ENCODE peak calls at places on chromosome 10, in seven cellular contexts. J, H, F, Q, A, I and U are unnamed samples.

GRCh38 chr10:78173360-78174020 is 139.8 kb downstream of the RPS24 start:
- DNase-seq in J (no peak), H (no peak), F (no peak), Q (no peak), A (no peak), I (no peak), U (no peak)

GRCh38 chr10:59206204-59206720 is 29.8 kb downstream of the PHYHIPL start:
- DNase-seq in J (no peak), H (no peak), F (no peak), Q (no peak), A (no peak), I (no peak), U (no peak)

GRCh38 chr10:72508033-72508432 is 117.8 kb downstream of the MICU1 start:
- DNase-seq in J (no peak), H (no peak), F (no peak), Q (no peak), A (no peak), I (no peak), U (no peak)

GRCh38 chr10:88428442-88428841 is 154.7 kb downstream of the RNLS start:
- DNase-seq in J (no peak), H (no peak), F (no peak), Q (no peak), A (no peak), I (no peak), U (no peak)

GRCh38 chr10:97031459-97031858 is 154.3 kb downstream of the SLIT1 start:
- DNase-seq in J (no peak), H (no peak), F (no peak), Q (no peak), A (no peak), I (no peak), U (no peak)

GRCh38 chr10:102645388-102645740 is 1.1 kb downstream of the TRIM8 start:
- DNase-seq in J (peak; percentile 60), H (no peak), F (no peak), Q (no peak), A (peak; percentile 78), I (no peak), U (peak; percentile 48)

GRCh38 chr10:68318331-68319059 is 13.4 kb upstream of the HNRNPH3 start:
- DNase-seq in J (no peak), H (no peak), F (no peak), Q (no peak), A (no peak), I (no peak), U (no peak)

GRCh38 chr10:113142601-113143000 is 192.6 kb downstream of the TCF7L2 start:
- DNase-seq in J (no peak), H (no peak), F (no peak), Q (no peak), A (no peak), I (no peak), U (no peak)

GRCh38 chr10:13658864-13659685 is 72.3 kb downstream of the PRPF18 start:
- DNase-seq in J (peak; percentile 8), H (no peak), F (no peak), Q (peak; percentile 38), A (no peak), I (no peak), U (no peak)

GRCh38 chr10:95588025-95588424 is 26.9 kb upstream of the SORBS1 start:
- DNase-seq in J (no peak), H (no peak), F (no peak), Q (no peak), A (no peak), I (no peak), U (no peak)

GRCh38 chr10:117945651-117946050 is 101.1 kb downstream of the RAB11FIP2 start:
- DNase-seq in J (no peak), H (no peak), F (no peak), Q (no peak), A (no peak), I (no peak), U (no peak)

GRCh38 chr10:63547628-63548356 is 26.6 kb downstream of the REEP3 start:
- DNase-seq in J (no peak), H (no peak), F (no peak), Q (no peak), A (no peak), I (no peak), U (no peak)

GRCh38 chr10:101974091-101974799 is 81.7 kb downstream of the ARMH3 start:
- DNase-seq in J (peak; percentile 2), H (no peak), F (no peak), Q (no peak), A (no peak), I (no peak), U (no peak)

GRCh38 chr10:84499846-84500245 is 171.5 kb downstream of the CCSER2 start:
- DNase-seq in J (no peak), H (peak; percentile 32), F (no peak), Q (no peak), A (no peak), I (no peak), U (no peak)

GRCh38 chr10:97127960-97128850 is 57.6 kb downstream of the SLIT1 start:
- DNase-seq in J (no peak), H (no peak), F (no peak), Q (no peak), A (no peak), I (no peak), U (no peak)

GRCh38 chr10:59677253-59677831 is 32.3 kb downstream of the SLC16A9 start:
- DNase-seq in J (no peak), H (no peak), F (no peak), Q (no peak), A (no peak), I (no peak), U (no peak)

GRCh38 chr10:80945267-80945880 is 407.7 kb downstream of the SH2D4B start:
- DNase-seq in J (no peak), H (peak; percentile 43), F (no peak), Q (peak; percentile 27), A (no peak), I (peak; percentile 10), U (peak; percentile 6)

GRCh38 chr10:36739884-36740445 is 385.4 kb upstream of the ANKRD30A start:
- DNase-seq in J (no peak), H (no peak), F (no peak), Q (no peak), A (no peak), I (no peak), U (no peak)

GRCh38 chr10:3852147-3852904 is 67.3 kb upstream of the KLF6 start:
- DNase-seq in J (peak; percentile 85), H (no peak), F (peak; percentile 99), Q (no peak), A (peak; percentile 53), I (peak; percentile 17), U (peak; percentile 80)

GRCh38 chr10:37975407-37975991 is 948 bp downstream of the ZNF25 start:
- DNase-seq in J (no peak), H (no peak), F (no peak), Q (no peak), A (no peak), I (no peak), U (no peak)

GRCh38 chr10:60916025-60916424 is 28.0 kb downstream of the RHOBTB1 start:
- DNase-seq in J (no peak), H (peak; percentile 43), F (no peak), Q (no peak), A (no peak), I (no peak), U (peak; percentile 15)
- TF ChIP-seq CTCF in J (no peak), H (peak; percentile 58), F (peak; percentile 14), Q (peak; percentile 44), A (no peak), I (peak; percentile 74), U (peak; percentile 13)

DNA sequence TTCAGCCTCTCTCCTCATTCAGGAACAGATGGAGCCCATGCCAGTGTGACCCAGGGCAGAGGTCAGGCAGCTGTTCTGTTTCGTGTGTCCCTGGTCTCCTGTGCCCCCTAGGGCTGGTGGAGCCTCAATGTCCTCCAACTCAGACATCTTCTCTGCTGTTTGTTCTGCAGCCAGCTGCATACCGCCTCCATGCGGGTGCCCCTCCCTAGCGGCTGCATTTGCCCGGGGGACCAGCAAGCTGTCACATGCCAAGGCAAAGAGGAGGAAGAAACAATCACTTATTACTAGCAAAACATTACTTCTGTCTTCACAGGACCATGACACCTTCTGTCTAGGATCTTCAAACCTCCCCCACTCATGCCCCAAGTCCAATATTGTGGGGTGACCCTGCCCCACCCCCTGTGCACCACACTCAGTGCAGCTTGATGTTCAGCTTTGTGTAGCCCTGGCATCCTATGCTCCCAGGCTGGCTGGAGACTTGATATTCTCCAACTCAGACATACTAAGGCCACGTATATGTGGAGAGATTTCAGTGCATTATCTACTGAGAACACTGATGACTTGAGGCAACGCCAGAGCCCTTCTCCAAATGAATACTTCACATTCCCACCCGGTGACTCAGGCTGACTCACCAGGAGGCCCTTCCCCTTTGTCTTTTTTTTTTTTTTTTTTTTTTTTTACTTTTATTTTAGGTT is 188.9 kb downstream of the SKIDA1 start:
- DNase-seq in J (no peak), H (peak; percentile 74), F (peak; percentile 94), Q (no peak), A (no peak), I (peak; percentile 56), U (peak; percentile 80)
- TF ChIP-seq CTCF in J (no peak), H (peak; percentile 21), F (peak; percentile 28), Q (no peak), A (no peak), I (peak; percentile 29), U (peak; percentile 18)

GRCh38 chr10:99421233-99421739 is 9.1 kb downstream of the GOT1 start:
- DNase-seq in J (no peak), H (no peak), F (no peak), Q (no peak), A (no peak), I (no peak), U (no peak)

GRCh38 chr10:99422697-99423096 is 7.7 kb downstream of the GOT1 start:
- DNase-seq in J (no peak), H (no peak), F (no peak), Q (no peak), A (no peak), I (no peak), U (no peak)

GRCh38 chr10:99419688-99420087 is 10.7 kb downstream of the GOT1 start:
- DNase-seq in J (no peak), H (no peak), F (no peak), Q (no peak), A (no peak), I (no peak), U (no peak)

GRCh38 chr10:99418910-99419624 is 11.4 kb downstream of the GOT1 start:
- DNase-seq in J (no peak), H (no peak), F (no peak), Q (no peak), A (no peak), I (no peak), U (no peak)
- TF ChIP-seq CTCF in J (no peak), H (no peak), F (no peak), Q (no peak), A (no peak), I (no peak), U (no peak)

DNA sequence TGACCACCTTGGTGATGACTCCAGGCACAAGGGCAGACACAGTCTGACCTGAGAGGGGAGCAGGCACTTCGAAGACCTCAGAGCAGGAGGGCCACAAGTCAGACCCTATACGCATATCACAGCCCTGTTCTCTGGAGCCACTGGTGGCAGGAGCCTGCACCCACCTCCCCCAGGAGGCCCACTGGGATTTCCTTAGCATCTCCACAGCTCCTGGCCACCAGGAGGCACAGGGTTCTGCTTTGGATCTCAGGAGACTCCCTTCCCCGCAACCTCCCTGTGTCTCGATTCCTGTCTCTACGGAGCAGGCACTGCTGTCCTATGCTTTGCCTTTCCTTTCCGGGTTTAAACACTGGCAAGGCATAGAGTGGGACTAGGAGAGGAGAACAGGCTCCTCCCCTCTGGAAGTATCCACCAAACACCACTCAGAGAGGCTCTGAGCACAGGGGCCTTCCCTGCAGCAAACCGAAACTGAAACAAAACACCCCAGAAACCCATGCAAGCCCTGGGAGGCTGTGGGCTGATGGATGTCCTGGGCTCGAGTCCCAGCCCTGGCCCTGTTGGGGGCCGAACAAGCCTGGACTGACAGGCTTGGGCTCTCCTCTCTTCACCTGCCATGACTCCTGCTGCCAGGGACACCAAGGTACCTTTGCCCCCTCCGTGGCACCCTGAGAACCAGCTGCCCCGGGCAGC is 166.3 kb downstream of the NEURL1 start:
- DNase-seq in J (peak; percentile 73), H (no peak), F (no peak), Q (no peak), A (peak; percentile 56), I (no peak), U (peak; percentile 65)
- TF ChIP-seq CTCF in J (peak; percentile 42), H (peak; percentile 10), F (peak; percentile 8), Q (no peak), A (no peak), I (no peak), U (no peak)